ENCODE peak calls at places on chromosome 14, in six cellular contexts. F, E, R, A, P and H are unnamed samples.

GRCh38 chr14:99944241-99944651 is 121.0 kb upstream of the EVL start:
- DNase-seq in F (no peak), E (peak; percentile 36), R (no peak), A (no peak), P (no peak), H (no peak)

GRCh38 chr14:73250317-73250713 is 13.0 kb downstream of the PAPLN start:
- DNase-seq in F (no peak), E (no peak), R (no peak), A (no peak), P (no peak), H (no peak)

GRCh38 chr14:54894995-54895394 is 7.6 kb downstream of the GCH1 start:
- DNase-seq in F (no peak), E (no peak), R (no peak), A (no peak), P (no peak), H (no peak)

GRCh38 chr14:102493096-102493495 is 16.5 kb downstream of the ANKRD9 start:
- DNase-seq in F (no peak), E (no peak), R (no peak), A (no peak), P (no peak), H (no peak)

GRCh38 chr14:101731187-101732080 is 30.1 kb upstream of the PPP2R5C start:
- DNase-seq in F (peak; percentile 76), E (peak; percentile 73), R (peak; percentile 15), A (peak; percentile 72), P (peak; percentile 84), H (peak; percentile 86)

GRCh38 chr14:100076133-100076532 is 10.9 kb downstream of the EVL start:
- DNase-seq in F (no peak), E (no peak), R (no peak), A (no peak), P (no peak), H (no peak)

GRCh38 chr14:100067971-100068959 is 3.0 kb downstream of the EVL start:
- DNase-seq in F (peak; percentile 75), E (peak; percentile 67), R (no peak), A (no peak), P (no peak), H (no peak)

GRCh38 chr14:104219731-104220224 is 81.4 kb downstream of the KIF26A start:
- DNase-seq in F (no peak), E (no peak), R (no peak), A (no peak), P (no peak), H (peak; percentile 46)

GRCh38 chr14:50659327-50659974 is 8.7 kb downstream of the SAV1 start:
- DNase-seq in F (no peak), E (peak; percentile 74), R (no peak), A (no peak), P (no peak), H (no peak)

GRCh38 chr14:61547186-61548121 is 147.9 kb upstream of the HIF1A start:
- DNase-seq in F (no peak), E (no peak), R (no peak), A (no peak), P (no peak), H (no peak)

GRCh38 chr14:76687611-76688372 is 73.5 kb upstream of the VASH1 start:
- DNase-seq in F (no peak), E (no peak), R (peak; percentile 11), A (peak; percentile 44), P (no peak), H (no peak)

GRCh38 chr14:72855913-72856312 is 38.0 kb downstream of the DPF3 start:
- DNase-seq in F (no peak), E (no peak), R (no peak), A (no peak), P (no peak), H (no peak)